ENCODE peak calls at places on chromosomes 7 and 10, in five cellular contexts. D is OCI-LY7; Z is heart left ventricle; E is pancreas; N is CD4-positive, alpha-beta memory T cell. F is an unnamed sample.
A peak's percentile ranks its signal among the peaks of the same experiment; 100 is the strongest.

GRCh38 chr7:102125127-102125561 is 161.5 kb upstream of the SH2B2 start:
- DNase-seq in Z (peak; percentile 62), E (no peak), N (no peak), D (no peak), F (peak; percentile 32)

GRCh38 chr10:76111404-76111803 is 680.0 kb downstream of the LRMDA start:
- DNase-seq in E (no peak), D (no peak), Z (no peak), N (no peak), F (no peak)

GRCh38 chr7:107826451-107826850 is 23.4 kb upstream of the SLC26A3 start:
- DNase-seq in D (no peak), N (no peak), E (no peak), Z (no peak), F (no peak)

GRCh38 chr10:132915411-132915810 is 27.0 kb downstream of the CFAP46 start:
- DNase-seq in E (no peak), N (no peak), Z (no peak), D (peak; percentile 4), F (no peak)

GRCh38 chr10:53025172-53025651 is 252.6 kb upstream of the MBL2 start:
- DNase-seq in D (peak; percentile 7), N (no peak), E (no peak), Z (no peak), F (no peak)

GRCh38 chr7:158546626-158547025 is 41.0 kb downstream of the PTPRN2 start:
- DNase-seq in N (no peak), D (no peak), E (no peak), Z (no peak), F (no peak)

GRCh38 chr7:8579661-8580060 is 146.3 kb downstream of the NXPH1 start:
- DNase-seq in Z (no peak), D (no peak), N (no peak), E (no peak), F (no peak)

GRCh38 chr10:11335167-11335652 is 276.2 kb downstream of the USP6NL start:
- DNase-seq in E (no peak), N (no peak), Z (no peak), D (no peak), F (no peak)

DNA sequence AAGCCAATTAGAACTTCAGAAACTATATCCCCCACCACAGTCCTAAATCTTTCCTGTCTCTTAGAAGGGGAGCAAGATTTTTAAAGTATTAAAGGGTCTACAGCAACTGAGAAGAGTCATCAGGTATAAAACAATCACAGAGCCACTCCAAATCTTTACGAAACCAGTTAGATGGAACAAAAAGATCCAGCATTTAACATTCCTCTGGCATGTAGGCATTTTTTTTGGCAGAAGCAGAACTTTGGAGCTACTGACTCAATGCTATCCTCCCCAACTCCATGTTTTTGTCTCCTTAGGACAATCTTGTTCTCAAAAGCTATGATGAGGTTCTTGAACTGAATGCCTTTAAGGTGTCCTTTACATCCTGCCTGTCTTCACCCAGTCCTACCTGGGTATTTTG is 333.3 kb downstream of the PRPF18 start:
- DNase-seq in D (no peak), E (no peak), Z (no peak), N (no peak), F (no peak)
- H3K4me1 ChIP-seq in D (peaks cover 1% of the 10 kb centered on the region), E (no peaks in the 10 kb centered on the region), Z (no peaks in the 10 kb centered on the region), N (no peaks in the 10 kb centered on the region), F (no peaks in the 10 kb centered on the region)

GRCh38 chr10:60271319-60272040 is 118.2 kb downstream of the ANK3 start:
- DNase-seq in Z (no peak), D (peak; percentile 30), N (no peak), E (no peak), F (no peak)
- H3K4me1 ChIP-seq in Z (peaks cover 16% of the 10 kb centered on the region), D (peaks cover 29% of the 10 kb centered on the region), N (no peaks in the 10 kb centered on the region), E (no peaks in the 10 kb centered on the region), F (no peaks in the 10 kb centered on the region)

GRCh38 chr10:86671985-86672710 is 3.8 kb downstream of the LDB3 start:
- DNase-seq in D (peak; percentile 41), N (no peak), Z (peak; percentile 88), E (no peak), F (peak; percentile 76)

GRCh38 chr10:86673216-86673826 is 5.0 kb downstream of the LDB3 start:
- DNase-seq in D (no peak), Z (no peak), N (no peak), E (no peak), F (no peak)

GRCh38 chr10:86670290-86670811 is 2.0 kb downstream of the LDB3 start:
- DNase-seq in D (no peak), E (no peak), Z (peak; percentile 64), N (no peak), F (no peak)

GRCh38 chr10:86670876-86671275 is 2.6 kb downstream of the LDB3 start:
- DNase-seq in Z (peak; percentile 32), E (no peak), N (no peak), D (no peak), F (no peak)

DNA sequence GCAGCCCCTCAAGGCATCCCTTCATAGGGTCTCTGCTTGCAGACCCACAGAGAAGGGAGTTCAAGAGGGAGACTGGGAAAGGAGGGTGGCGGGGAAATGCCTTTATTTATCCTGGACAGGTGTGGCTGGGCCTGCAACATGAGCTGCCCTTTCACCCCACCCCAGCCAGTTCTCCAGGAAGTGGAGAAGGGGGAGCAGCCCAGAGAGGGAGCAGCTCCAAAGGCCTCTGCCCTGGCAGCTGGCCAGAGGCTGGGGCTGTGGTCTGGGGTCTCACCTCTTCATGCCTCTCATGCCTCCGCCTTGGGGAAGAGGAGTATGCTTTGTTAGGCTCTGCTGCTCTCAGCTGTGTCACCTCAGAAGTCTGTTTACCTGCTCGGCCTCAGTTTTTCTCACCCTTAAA is 3.1 kb downstream of the LDB3 start:
- DNase-seq in E (no peak), Z (peak; percentile 56), D (no peak), N (no peak), F (no peak)
- H3K4me1 ChIP-seq in E (no peaks in the 10 kb centered on the region), Z (peaks cover 68% of the 10 kb centered on the region), D (peaks cover 49% of the 10 kb centered on the region), N (no peaks in the 10 kb centered on the region), F (peaks cover 48% of the 10 kb centered on the region)

GRCh38 chr7:55050286-55050685 is 31.5 kb downstream of the EGFR start:
- DNase-seq in E (no peak), N (no peak), D (peak; percentile 4), Z (no peak), F (no peak)

GRCh38 chr7:55052726-55053431 is 34.1 kb downstream of the EGFR start:
- DNase-seq in E (no peak), N (no peak), D (no peak), Z (no peak), F (no peak)

GRCh38 chr7:55054252-55054651 is 35.4 kb downstream of the EGFR start:
- DNase-seq in E (no peak), Z (no peak), N (no peak), D (no peak), F (no peak)

GRCh38 chr7:55053651-55054226 is 34.9 kb downstream of the EGFR start:
- DNase-seq in D (no peak), N (no peak), E (no peak), Z (no peak), F (no peak)

DNA sequence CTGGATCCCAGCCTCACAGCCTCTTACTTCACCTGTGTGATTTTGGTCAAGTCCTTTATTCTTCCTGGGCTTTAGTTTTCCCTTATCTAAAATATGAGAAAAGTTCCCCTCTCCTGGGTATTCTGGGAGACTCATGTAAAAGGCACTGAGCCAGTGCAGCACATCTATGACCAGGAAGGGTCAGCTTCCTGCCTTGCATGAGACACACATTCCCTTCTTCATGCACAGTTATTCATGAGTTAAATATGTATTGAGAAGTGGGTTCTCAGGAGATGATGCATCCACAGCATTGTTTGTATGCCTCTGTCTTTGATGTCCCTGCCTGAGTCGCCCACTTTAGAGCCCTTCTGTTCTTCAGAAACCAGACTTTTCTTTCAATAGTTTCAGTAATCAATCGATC is 33.3 kb downstream of the EGFR start:
- DNase-seq in E (no peak), N (no peak), Z (no peak), D (no peak), F (no peak)
- H3K4me1 ChIP-seq in E (no peaks in the 10 kb centered on the region), N (no peaks in the 10 kb centered on the region), Z (peaks cover 43% of the 10 kb centered on the region), D (no peaks in the 10 kb centered on the region), F (peaks cover 4% of the 10 kb centered on the region)

GRCh38 chr10:111107846-111108245 is 31.0 kb downstream of the ADRA2A start:
- DNase-seq in Z (no peak), N (no peak), D (no peak), E (peak; percentile 40), F (no peak)
- H3K4me1 ChIP-seq in Z (no peaks in the 10 kb centered on the region), N (no peaks in the 10 kb centered on the region), D (no peaks in the 10 kb centered on the region), E (peaks cover 12% of the 10 kb centered on the region), F (no peaks in the 10 kb centered on the region)

DNA sequence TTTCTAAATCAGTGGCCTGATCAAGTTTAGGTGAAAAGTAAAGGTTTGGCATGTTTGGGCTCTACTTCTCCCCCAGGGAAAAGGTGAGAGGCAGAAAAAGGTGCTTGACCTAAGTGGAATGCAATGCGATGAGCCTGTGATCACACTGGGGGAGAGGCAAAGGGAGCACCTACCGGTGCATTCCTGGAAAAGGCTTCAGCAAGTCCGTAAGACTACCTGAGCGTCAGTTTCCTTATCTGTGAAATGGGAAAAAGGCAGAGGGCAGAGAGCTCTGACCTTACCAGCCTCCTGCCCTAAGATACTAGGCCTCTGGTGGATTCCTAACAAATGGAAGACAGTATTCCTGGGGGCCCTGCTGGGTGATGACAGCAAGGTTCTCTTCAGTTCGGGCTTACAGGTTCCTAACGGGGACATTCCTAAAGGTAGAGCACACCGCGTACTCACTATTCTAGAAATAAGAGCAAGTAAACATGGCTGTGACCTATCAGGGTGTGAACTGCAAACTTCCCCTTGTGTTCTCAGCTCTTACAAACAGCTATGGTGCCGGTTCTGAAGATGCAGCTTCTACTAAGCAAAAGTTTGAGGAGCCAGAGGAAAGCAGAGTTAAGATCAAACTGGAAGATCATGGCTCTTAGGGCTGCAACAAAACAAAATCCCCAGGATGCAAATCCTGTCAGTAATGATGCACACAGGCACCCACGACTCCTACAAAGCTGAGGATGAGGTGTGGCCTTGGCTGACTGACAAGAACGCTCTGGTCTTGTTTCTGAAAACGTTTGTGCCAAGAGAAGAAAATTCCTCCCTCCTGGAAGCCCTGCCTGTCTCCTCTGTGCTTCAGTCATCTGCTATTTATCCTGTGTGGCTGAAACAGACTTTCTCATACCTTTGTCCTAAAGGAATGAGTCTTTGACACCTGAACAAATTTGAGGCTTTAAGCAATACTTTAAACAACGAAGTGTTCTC is 13.3 kb upstream of the ACSL5 start:
- DNase-seq in E (no peak), N (no peak), D (no peak), Z (peak; percentile 79), F (peak; percentile 90)
- H3K4me1 ChIP-seq in E (no peaks in the 10 kb centered on the region), N (no peaks in the 10 kb centered on the region), D (no peaks in the 10 kb centered on the region), Z (peaks cover 37% of the 10 kb centered on the region), F (peaks cover 33% of the 10 kb centered on the region)